ENCODE peak calls at places on chromosome 11, in six cellular contexts. H, W, Q, P, K and V are unnamed samples.

GRCh38 chr11:36022891-36023290 is 79.0 kb downstream of the LDLRAD3 start:
- DNase-seq in H (no peak), W (no peak), Q (no peak), P (no peak), K (no peak), V (no peak)

GRCh38 chr11:95230054-95231034 is 658 bp downstream of the SESN3 start:
- DNase-seq in H (no peak), W (peak), Q (peak), P (peak), K (peak), V (peak)

GRCh38 chr11:112752563-112752962 is 208.7 kb upstream of the NCAM1 start:
- DNase-seq in H (no peak), W (no peak), Q (no peak), P (no peak), K (no peak), V (no peak)

GRCh38 chr11:104260456-104260855 is 96.5 kb upstream of the PDGFD start:
- DNase-seq in H (no peak), W (no peak), Q (no peak), P (peak), K (no peak), V (no peak)

GRCh38 chr11:71080239-71081097 is 171.9 kb downstream of the SHANK2 start:
- DNase-seq in H (peak), W (peak), Q (peak), P (peak), K (peak), V (peak)

GRCh38 chr11:6357222-6357621 is 33.1 kb upstream of the SMPD1 start:
- DNase-seq in H (peak), W (peak), Q (peak), P (peak), K (peak), V (peak)

GRCh38 chr11:70934999-70935768 is 317.2 kb downstream of the SHANK2 start:
- DNase-seq in H (no peak), W (no peak), Q (no peak), P (no peak), K (no peak), V (peak)

GRCh38 chr11:124837491-124837856 is 27.8 kb upstream of the ROBO3 start:
- DNase-seq in H (peak), W (peak), Q (peak), P (peak), K (peak), V (peak)

GRCh38 chr11:96337541-96338530 is 5.2 kb downstream of the MAML2 start:
- DNase-seq in H (no peak), W (peak), Q (peak), P (peak), K (no peak), V (peak)

GRCh38 chr11:95301497-95301896 is 70.5 kb upstream of the SESN3 start:
- DNase-seq in H (no peak), W (no peak), Q (peak), P (no peak), K (no peak), V (no peak)

GRCh38 chr11:69659591-69659990 is 15.6 kb downstream of the LTO1 start:
- DNase-seq in H (no peak), W (no peak), Q (no peak), P (no peak), K (no peak), V (no peak)

GRCh38 chr11:461626-462025 is 11.5 kb downstream of the PTDSS2 start:
- DNase-seq in H (no peak), W (no peak), Q (no peak), P (no peak), K (no peak), V (no peak)

GRCh38 chr11:126366064-126366822 is 10.8 kb downstream of the ST3GAL4 start:
- DNase-seq in H (no peak), W (no peak), Q (no peak), P (no peak), K (no peak), V (no peak)

DNA sequence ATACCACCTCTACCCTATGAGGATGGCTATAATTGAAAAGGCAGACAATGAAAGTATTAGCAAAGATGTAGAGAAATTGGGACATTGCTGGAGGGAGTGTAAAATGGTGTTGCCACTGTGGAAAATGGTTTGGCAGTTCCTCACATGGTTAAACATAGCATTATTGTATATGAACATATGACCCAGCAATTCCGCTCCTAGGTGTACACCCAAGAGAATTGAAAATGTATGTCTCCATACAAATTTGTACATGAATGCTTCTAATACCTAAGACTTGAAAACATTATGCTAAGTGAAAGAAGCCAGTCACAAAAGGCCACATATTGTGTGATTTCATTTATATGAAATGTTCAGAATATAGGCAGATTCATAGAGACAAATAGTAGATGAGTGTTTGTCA is 10.0 kb downstream of the SLCO2B1 start:
- DNase-seq in H (no peak), W (no peak), Q (no peak), P (no peak), K (no peak), V (no peak)
- H3K4me3 ChIP-seq in H (no peak), W (no peak), Q (no peak), P (no peak), K (no peak), V (no peak)

GRCh38 chr11:66311470-66311964 is 5.3 kb downstream of the CD248 start:
- DNase-seq in H (no peak), W (no peak), Q (no peak), P (no peak), K (no peak), V (no peak)
- TF ChIP-seq CTCF in H (peak), W (peak), Q (no peak), P (peak), K (no peak), V (no peak)

GRCh38 chr11:78351193-78351592 is 66.4 kb downstream of the GAB2 start:
- DNase-seq in H (no peak), W (no peak), Q (no peak), P (no peak), K (no peak), V (no peak)

GRCh38 chr11:78349614-78350013 is 68.0 kb downstream of the GAB2 start:
- DNase-seq in H (no peak), W (no peak), Q (peak), P (no peak), K (no peak), V (no peak)

GRCh38 chr11:78350101-78350645 is 67.4 kb downstream of the GAB2 start:
- DNase-seq in H (no peak), W (peak), Q (peak), P (peak), K (no peak), V (no peak)

GRCh38 chr11:78351979-78352731 is 65.5 kb downstream of the GAB2 start:
- DNase-seq in H (no peak), W (peak), Q (no peak), P (no peak), K (no peak), V (no peak)

GRCh38 chr11:78350646-78351165 is 66.9 kb downstream of the GAB2 start:
- DNase-seq in H (peak), W (peak), Q (peak), P (peak), K (no peak), V (no peak)
- H3K4me3 ChIP-seq in H (peak), W (no peak), Q (peak), P (no peak), K (no peak), V (no peak)

GRCh38 chr11:73140213-73141030 is 1.7 kb downstream of the FCHSD2 start:
- DNase-seq in H (no peak), W (peak), Q (peak), P (peak), K (peak), V (peak)

GRCh38 chr11:73137942-73138274 is 4.2 kb downstream of the FCHSD2 start:
- DNase-seq in H (no peak), W (no peak), Q (no peak), P (no peak), K (no peak), V (no peak)

GRCh38 chr11:73139476-73140198 is 2.5 kb downstream of the FCHSD2 start:
- DNase-seq in H (no peak), W (peak), Q (peak), P (peak), K (no peak), V (no peak)

GRCh38 chr11:73135346-73136284 is 6.5 kb downstream of the FCHSD2 start:
- DNase-seq in H (no peak), W (no peak), Q (no peak), P (no peak), K (no peak), V (no peak)

DNA sequence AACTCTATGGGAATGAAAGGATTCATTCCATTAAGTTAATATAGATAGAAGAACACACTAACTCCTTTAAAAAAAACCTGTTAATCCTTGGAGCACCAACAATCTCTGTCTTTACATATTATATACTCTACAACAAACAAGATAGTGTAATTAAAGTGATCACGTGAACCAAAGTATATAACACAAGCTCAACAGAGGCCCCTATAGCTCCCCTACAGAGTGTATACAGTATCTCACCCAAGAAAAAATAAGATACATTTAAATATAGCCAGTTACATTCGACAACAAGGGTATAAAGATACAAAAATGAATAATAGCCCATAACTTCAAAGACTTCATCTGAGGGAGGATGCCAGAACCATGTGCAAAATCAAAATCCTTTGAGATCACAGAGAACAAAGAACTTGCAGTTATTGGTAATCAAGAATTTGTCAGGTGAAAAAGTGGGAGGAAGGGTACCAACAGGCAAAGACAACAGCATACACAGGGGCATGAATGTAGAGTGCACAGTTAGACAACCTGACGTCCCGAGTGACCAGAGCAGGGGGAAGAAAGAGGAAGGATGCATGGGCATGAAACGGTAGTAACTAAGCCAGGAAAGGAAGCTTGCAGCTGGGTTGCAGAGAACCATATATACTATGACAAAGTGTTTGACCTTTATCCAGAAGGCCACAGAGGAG is 4.7 kb downstream of the FCHSD2 start:
- DNase-seq in H (no peak), W (no peak), Q (no peak), P (no peak), K (no peak), V (no peak)
- TF ChIP-seq CTCF in H (no peak), W (no peak), Q (no peak), P (no peak), K (no peak), V (no peak)

GRCh38 chr11:67648796-67649613 is 1.5 kb downstream of the ACY3 start:
- DNase-seq in H (peak), W (no peak), Q (no peak), P (no peak), K (no peak), V (no peak)

GRCh38 chr11:67648140-67648795 is 2.3 kb downstream of the ACY3 start:
- DNase-seq in H (no peak), W (no peak), Q (no peak), P (no peak), K (no peak), V (no peak)

GRCh38 chr11:67651976-67652895 is 1.7 kb upstream of the ACY3 start:
- DNase-seq in H (no peak), W (no peak), Q (no peak), P (no peak), K (no peak), V (peak)

GRCh38 chr11:67647471-67647870 is 3.1 kb downstream of the ACY3 start:
- DNase-seq in H (no peak), W (no peak), Q (no peak), P (no peak), K (no peak), V (no peak)

DNA sequence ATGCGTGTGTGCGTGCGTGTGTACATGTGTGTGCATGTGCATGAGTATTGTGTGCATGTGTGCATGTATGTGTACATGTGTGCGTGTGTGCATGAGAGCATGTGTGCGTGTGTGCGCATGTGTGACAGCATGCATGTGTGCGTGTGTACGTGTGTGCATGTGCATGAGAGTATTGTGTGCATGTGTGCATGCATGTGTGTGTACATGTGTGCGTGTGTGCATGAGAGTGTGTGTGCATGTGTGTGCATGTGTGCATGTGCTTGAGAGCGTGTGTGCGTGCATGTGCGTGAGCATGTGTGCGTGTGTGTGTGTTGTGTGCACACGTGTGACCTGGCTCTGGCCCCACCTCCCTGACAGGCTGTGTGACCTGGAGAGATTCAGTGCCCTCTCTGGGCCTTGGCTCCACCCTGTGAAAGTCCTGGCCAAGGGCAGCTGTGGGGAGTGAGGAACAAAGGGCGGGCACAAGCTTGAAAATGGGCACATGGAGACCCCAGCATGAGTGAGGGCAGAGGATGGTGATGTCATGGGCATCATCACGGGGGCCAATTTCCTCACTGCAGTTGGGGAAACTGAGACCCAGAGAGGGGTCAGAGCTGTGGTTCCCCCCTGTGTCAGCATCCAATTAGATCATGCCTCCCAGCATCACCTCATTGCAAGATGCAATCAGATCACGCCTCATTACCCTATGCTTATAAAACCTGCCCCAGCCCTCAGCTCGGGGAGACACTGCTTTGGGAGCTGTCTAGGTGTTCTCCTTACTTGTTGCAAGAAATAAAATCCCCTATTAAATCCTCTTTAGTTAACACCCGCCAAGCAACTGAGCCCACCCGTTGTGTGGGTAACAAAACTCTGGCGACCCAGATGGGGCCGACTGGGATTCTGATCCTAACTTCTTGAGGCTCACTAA is 643 bp downstream of the ACY3 start:
- DNase-seq in H (no peak), W (no peak), Q (no peak), P (no peak), K (no peak), V (no peak)
- H3K4me3 ChIP-seq in H (peak), W (no peak), Q (no peak), P (no peak), K (no peak), V (no peak)

GRCh38 chr11:134013518-134013917 is 55.4 kb upstream of the JAM3 start:
- DNase-seq in H (no peak), W (no peak), Q (no peak), P (no peak), K (no peak), V (no peak)

GRCh38 chr11:134015541-134015940 is 53.3 kb upstream of the JAM3 start:
- DNase-seq in H (no peak), W (no peak), Q (no peak), P (no peak), K (no peak), V (no peak)

GRCh38 chr11:134017773-134018430 is 51.0 kb upstream of the JAM3 start:
- DNase-seq in H (no peak), W (no peak), Q (no peak), P (no peak), K (no peak), V (no peak)

GRCh38 chr11:134019500-134019899 is 49.4 kb upstream of the JAM3 start:
- DNase-seq in H (no peak), W (no peak), Q (no peak), P (no peak), K (no peak), V (no peak)

GRCh38 chr11:134014502-134014901 is 54.4 kb upstream of the JAM3 start:
- DNase-seq in H (no peak), W (no peak), Q (peak), P (no peak), K (no peak), V (no peak)
- TF ChIP-seq CTCF in H (no peak), W (peak), Q (peak), P (no peak), K (peak), V (no peak)